ENCODE peak calls at places on chromosomes 6 and 20, in six cellular contexts. One of them, this sample, is unnamed.

GRCh38 chr6:146923434-146923833 is 280.8 kb upstream of the STXBP5 start:
- DNase-seq in KBM-7: no peak
- DNase-seq in NCI-H524: no peak
- DNase-seq in HCEC 1CT: no peak
- DNase-seq in endodermal cell: no peak
- DNase-seq in AG08396: no peak
- DNase-seq in this sample: no peak

GRCh38 chr6:52994031-52994788 is 874 bp downstream of the GSTA4 start:
- DNase-seq in NCI-H524: peak; percentile 36
- DNase-seq in KBM-7: no peak
- DNase-seq in endodermal cell: peak; percentile 71
- DNase-seq in HCEC 1CT: peak; percentile 56
- DNase-seq in AG08396: peak; percentile 26
- DNase-seq in this sample: no peak

GRCh38 chr6:45069091-45069490 is 259.0 kb upstream of the RUNX2 start:
- DNase-seq in NCI-H524: no peak
- DNase-seq in endodermal cell: no peak
- DNase-seq in AG08396: no peak
- DNase-seq in HCEC 1CT: no peak
- DNase-seq in KBM-7: no peak
- DNase-seq in this sample: no peak

GRCh38 chr6:117829594-117830319 is 77.3 kb upstream of the SLC35F1 start:
- DNase-seq in KBM-7: peak; percentile 36
- DNase-seq in HCEC 1CT: peak; percentile 5
- DNase-seq in NCI-H524: peak; percentile 72
- DNase-seq in AG08396: peak; percentile 4
- DNase-seq in endodermal cell: peak; percentile 89
- DNase-seq in this sample: no peak

GRCh38 chr20:32483351-32484220 is 101.5 kb downstream of the NOL4L start:
- DNase-seq in HCEC 1CT: peak; percentile 38
- DNase-seq in AG08396: peak; percentile 84
- DNase-seq in endodermal cell: peak; percentile 92
- DNase-seq in NCI-H524: peak; percentile 76
- DNase-seq in KBM-7: peak; percentile 90
- DNase-seq in this sample: peak; percentile 72

GRCh38 chr20:17612975-17613327 is 43.1 kb downstream of the DSTN start:
- DNase-seq in NCI-H524: no peak
- DNase-seq in endodermal cell: no peak
- DNase-seq in KBM-7: no peak
- DNase-seq in HCEC 1CT: no peak
- DNase-seq in AG08396: no peak
- DNase-seq in this sample: no peak

GRCh38 chr6:138086573-138087196 is 20.5 kb downstream of the PERP start:
- DNase-seq in NCI-H524: no peak
- DNase-seq in HCEC 1CT: peak; percentile 45
- DNase-seq in KBM-7: no peak
- DNase-seq in endodermal cell: peak; percentile 92
- DNase-seq in AG08396: no peak
- DNase-seq in this sample: no peak

GRCh38 chr20:63553933-63554290 is at the start of gene FNDC11:
- DNase-seq in endodermal cell: peak; percentile 89
- DNase-seq in HCEC 1CT: no peak
- DNase-seq in AG08396: peak; percentile 70
- DNase-seq in NCI-H524: no peak
- DNase-seq in KBM-7: no peak
- DNase-seq in this sample: peak; percentile 64

GRCh38 chr6:149414009-149414408 is 13.9 kb downstream of the SUMO4 start:
- DNase-seq in endodermal cell: no peak
- DNase-seq in NCI-H524: no peak
- DNase-seq in AG08396: no peak
- DNase-seq in KBM-7: no peak
- DNase-seq in HCEC 1CT: no peak
- DNase-seq in this sample: no peak

GRCh38 chr6:116409756-116410155 is 39.0 kb downstream of the DSE start:
- DNase-seq in AG08396: no peak
- DNase-seq in KBM-7: peak; percentile 68
- DNase-seq in endodermal cell: no peak
- DNase-seq in HCEC 1CT: no peak
- DNase-seq in NCI-H524: no peak
- DNase-seq in this sample: no peak

GRCh38 chr6:111487656-111488055 is 4.6 kb upstream of the REV3L start:
- DNase-seq in NCI-H524: no peak
- DNase-seq in endodermal cell: no peak
- DNase-seq in AG08396: peak; percentile 41
- DNase-seq in KBM-7: peak; percentile 15
- DNase-seq in HCEC 1CT: peak; percentile 87
- DNase-seq in this sample: no peak

GRCh38 chr6:4895971-4896370 is 107.9 kb downstream of the RPP40 start:
- DNase-seq in NCI-H524: no peak
- DNase-seq in endodermal cell: no peak
- DNase-seq in HCEC 1CT: no peak
- DNase-seq in AG08396: no peak
- DNase-seq in KBM-7: no peak
- DNase-seq in this sample: no peak

GRCh38 chr6:3849681-3850450 is 693 bp downstream of the FAM50B start:
- DNase-seq in HCEC 1CT: no peak
- DNase-seq in NCI-H524: no peak
- DNase-seq in KBM-7: no peak
- DNase-seq in endodermal cell: peak; percentile 50
- DNase-seq in AG08396: no peak
- DNase-seq in this sample: no peak

GRCh38 chr6:568954-569523 is 87.9 kb downstream of the HUS1B start:
- DNase-seq in HCEC 1CT: no peak
- DNase-seq in endodermal cell: no peak
- DNase-seq in KBM-7: no peak
- DNase-seq in AG08396: no peak
- DNase-seq in NCI-H524: no peak
- DNase-seq in this sample: no peak

GRCh38 chr6:18823782-18824386 is 436.7 kb downstream of the RNF144B start:
- DNase-seq in KBM-7: peak; percentile 47
- DNase-seq in endodermal cell: peak; percentile 94
- DNase-seq in NCI-H524: peak; percentile 34
- DNase-seq in AG08396: peak; percentile 2
- DNase-seq in HCEC 1CT: no peak
- DNase-seq in this sample: peak; percentile 66

GRCh38 chr6:56902551-56903464 is 52.1 kb upstream of the BEND6 start:
- DNase-seq in KBM-7: peak; percentile 57
- DNase-seq in HCEC 1CT: peak; percentile 86
- DNase-seq in AG08396: peak; percentile 45
- DNase-seq in endodermal cell: peak; percentile 56
- DNase-seq in NCI-H524: peak; percentile 82
- DNase-seq in this sample: no peak

GRCh38 chr6:15663057-15663638 is 320 bp upstream of the DTNBP1 start:
- DNase-seq in endodermal cell: no peak
- DNase-seq in HCEC 1CT: peak; percentile 58
- DNase-seq in KBM-7: peak; percentile 83
- DNase-seq in AG08396: peak; percentile 98
- DNase-seq in NCI-H524: no peak
- DNase-seq in this sample: no peak

GRCh38 chr6:106885659-106886058 is 88.9 kb downstream of the CD24 start:
- DNase-seq in HCEC 1CT: no peak
- DNase-seq in KBM-7: no peak
- DNase-seq in AG08396: no peak
- DNase-seq in endodermal cell: no peak
- DNase-seq in NCI-H524: peak; percentile 60
- DNase-seq in this sample: no peak

GRCh38 chr20:4067600-4068261 is 52.4 kb upstream of the RNF24 start:
- DNase-seq in KBM-7: peak; percentile 55
- DNase-seq in endodermal cell: peak; percentile 26
- DNase-seq in AG08396: peak; percentile 61
- DNase-seq in HCEC 1CT: peak; percentile 92
- DNase-seq in NCI-H524: no peak
- DNase-seq in this sample: no peak

GRCh38 chr6:15516923-15517560 is 145.8 kb downstream of the DTNBP1 start:
- DNase-seq in NCI-H524: no peak
- DNase-seq in HCEC 1CT: no peak
- DNase-seq in endodermal cell: no peak
- DNase-seq in KBM-7: no peak
- DNase-seq in AG08396: no peak
- DNase-seq in this sample: no peak

GRCh38 chr20:34945315-34946077 is 10.1 kb downstream of the GSS start:
- DNase-seq in AG08396: no peak
- DNase-seq in KBM-7: no peak
- DNase-seq in NCI-H524: no peak
- DNase-seq in endodermal cell: no peak
- DNase-seq in HCEC 1CT: no peak
- DNase-seq in this sample: no peak

GRCh38 chr6:80163754-80164187 is 57.3 kb downstream of the BCKDHB start:
- DNase-seq in HCEC 1CT: peak; percentile 86
- DNase-seq in NCI-H524: no peak
- DNase-seq in KBM-7: peak; percentile 33
- DNase-seq in AG08396: peak; percentile 22
- DNase-seq in endodermal cell: peak; percentile 57
- DNase-seq in this sample: no peak

GRCh38 chr6:133623065-133623464 is 265.8 kb upstream of the TCF21 start:
- DNase-seq in KBM-7: no peak
- DNase-seq in AG08396: peak; percentile 29
- DNase-seq in HCEC 1CT: peak; percentile 86
- DNase-seq in endodermal cell: no peak
- DNase-seq in NCI-H524: no peak
- DNase-seq in this sample: no peak

GRCh38 chr6:167350731-167351655 is 26.1 kb downstream of the TTLL2 start:
- DNase-seq in AG08396: peak; percentile 27
- DNase-seq in endodermal cell: peak; percentile 98
- DNase-seq in KBM-7: peak; percentile 87
- DNase-seq in NCI-H524: peak; percentile 88
- DNase-seq in HCEC 1CT: no peak
- DNase-seq in this sample: peak; percentile 89

GRCh38 chr6:15763827-15764226 is 101.0 kb upstream of the DTNBP1 start:
- DNase-seq in NCI-H524: no peak
- DNase-seq in HCEC 1CT: no peak
- DNase-seq in KBM-7: no peak
- DNase-seq in endodermal cell: peak; percentile 52
- DNase-seq in AG08396: no peak
- DNase-seq in this sample: no peak

GRCh38 chr20:9488063-9488462 is 26.3 kb upstream of the LAMP5 start:
- DNase-seq in KBM-7: no peak
- DNase-seq in AG08396: no peak
- DNase-seq in HCEC 1CT: peak; percentile 24
- DNase-seq in NCI-H524: peak; percentile 66
- DNase-seq in endodermal cell: no peak
- DNase-seq in this sample: no peak

GRCh38 chr6:147674794-147675193 is 166.3 kb downstream of the SAMD5 start:
- DNase-seq in AG08396: no peak
- DNase-seq in KBM-7: no peak
- DNase-seq in NCI-H524: no peak
- DNase-seq in endodermal cell: no peak
- DNase-seq in HCEC 1CT: no peak
- DNase-seq in this sample: no peak

GRCh38 chr6:149331043-149331807 is 13.7 kb downstream of the TAB2 start:
- DNase-seq in NCI-H524: no peak
- DNase-seq in HCEC 1CT: no peak
- DNase-seq in KBM-7: no peak
- DNase-seq in AG08396: no peak
- DNase-seq in endodermal cell: no peak
- DNase-seq in this sample: no peak

GRCh38 chr6:56495654-56496053 is 147.0 kb downstream of the DST start:
- DNase-seq in HCEC 1CT: no peak
- DNase-seq in endodermal cell: no peak
- DNase-seq in AG08396: no peak
- DNase-seq in NCI-H524: no peak
- DNase-seq in KBM-7: no peak
- DNase-seq in this sample: no peak

This sample was measured in stimulated activated naive CD8-positive, alpha-beta T cell treated with anti-CD3 and anti-CD28 coated beads, Interleukin-15, Interleukin-2, amounts not matched to agents 100 U/mL and 50 U/mL, for 24 hours.